ENCODE peak calls at places on chromosomes 16 and 17, in five cellular contexts. C is stimulated activated CD4-positive, alpha-beta T cell treated with anti-CD3 and anti-CD28 coated beads, Interleukin-2, amount 100 ng/mL, for 48 hours; E is iPS-NIHi11; T is Calu3; S is NCI-H1105. N is an unnamed sample.

GRCh38 chr16:19294156-19294649 is 8.7 kb downstream of the CLEC19A start:
- DNase-seq in S (no peak), E (no peak), T (no peak), C (peak; percentile 36), N (no peak)

GRCh38 chr16:55645986-55646385 is 9.8 kb upstream of the SLC6A2 start:
- DNase-seq in C (no peak), S (no peak), T (no peak), E (no peak), N (no peak)

GRCh38 chr17:60315650-60316049 is 76.3 kb downstream of the USP32 start:
- DNase-seq in E (no peak), S (no peak), C (no peak), T (no peak), N (no peak)

GRCh38 chr16:8655184-8655717 is 19.2 kb upstream of the ABAT start:
- DNase-seq in T (peak; percentile 62), S (peak; percentile 12), E (peak; percentile 58), C (peak; percentile 22), N (peak; percentile 71)

GRCh38 chr16:11602321-11602720 is 15.6 kb upstream of the LITAF start:
- DNase-seq in C (no peak), T (no peak), E (no peak), S (peak; percentile 67), N (no peak)

GRCh38 chr17:47729486-47729885 is 3.5 kb upstream of the TBX21 start:
- DNase-seq in T (no peak), E (no peak), S (no peak), C (no peak), N (no peak)

GRCh38 chr16:53191413-53191812 is 136.6 kb downstream of the CHD9 start:
- DNase-seq in C (no peak), S (no peak), T (no peak), E (no peak), N (no peak)

GRCh38 chr16:88541109-88541508 is 29.1 kb upstream of the ZC3H18 start:
- DNase-seq in S (no peak), C (no peak), E (no peak), T (no peak), N (no peak)

GRCh38 chr17:39611441-39612112 is 3.9 kb upstream of the NEUROD2 start:
- DNase-seq in C (no peak), T (peak; percentile 77), E (no peak), S (no peak), N (no peak)

GRCh38 chr16:53945996-53946395 is 242.0 kb downstream of the FTO start:
- DNase-seq in T (peak; percentile 36), S (no peak), C (no peak), E (peak; percentile 32), N (no peak)

GRCh38 chr16:84138824-84139627 is 6.0 kb downstream of the HSDL1 start:
- DNase-seq in C (no peak), T (peak; percentile 21), E (peak; percentile 56), S (no peak), N (no peak)

GRCh38 chr16:68406458-68407041 is 41.8 kb downstream of the SMPD3 start:
- DNase-seq in S (no peak), E (no peak), C (no peak), T (no peak), N (no peak)

GRCh38 chr16:70437017-70437581 is 1.8 kb downstream of the ST3GAL2 start:
- DNase-seq in S (no peak), T (no peak), E (peak; percentile 75), C (no peak), N (no peak)

GRCh38 chr17:846901-847777 is 65.0 kb downstream of the MRM3 start:
- DNase-seq in C (no peak), T (no peak), S (no peak), E (no peak), N (no peak)

GRCh38 chr17:77802811-77803220 is 155.7 kb upstream of the TNRC6C start:
- DNase-seq in E (peak; percentile 60), C (no peak), T (no peak), S (peak; percentile 72), N (no peak)